ENCODE peak calls at places on chromosomes 5 and 9, in nine cellular contexts. C is PC-9, T is stomach, U is RWPE1, J is AG04450, Z is sigmoid colon, E is OCI-LY7, F is brain microvascular endothelial cell, Q is heart left ventricle. G is an unnamed sample.

GRCh38 chr9:18379073-18379811 is 94.7 kb upstream of the ADAMTSL1 start:
- DNase-seq in C (peak), T (no peak), U (peak), J (peak), Z (no peak), E (no peak), F (peak), Q (no peak), G (peak)

GRCh38 chr5:65062684-65063083 is 294.0 kb downstream of the CWC27 start:
- DNase-seq in C (no peak), T (no peak), U (peak), J (peak), Z (peak), E (no peak), F (peak), Q (no peak), G (peak)

GRCh38 chr5:95843733-95844223 is 21.3 kb upstream of the GLRX start:
- DNase-seq in C (peak), T (peak), U (no peak), J (no peak), Z (no peak), E (no peak), F (no peak), Q (no peak), G (no peak)

GRCh38 chr5:9932770-9933169 is 302.6 kb upstream of the TAS2R1 start:
- DNase-seq in C (no peak), T (no peak), U (no peak), J (peak), Z (no peak), E (no peak), F (peak), Q (no peak), G (peak)

GRCh38 chr5:151896041-151896691 is 28.5 kb downstream of the GLRA1 start:
- DNase-seq in C (no peak), T (no peak), U (peak), J (no peak), Z (no peak), E (no peak), F (peak), Q (no peak), G (peak)

GRCh38 chr5:79459626-79460025 is 54.3 kb downstream of the HOMER1 start:
- DNase-seq in C (no peak), T (no peak), U (no peak), J (no peak), Z (no peak), E (no peak), F (no peak), Q (no peak), G (no peak)

GRCh38 chr9:129437626-129438323 is 183.1 kb downstream of the C9orf50 start:
- DNase-seq in C (no peak), T (no peak), U (no peak), J (no peak), Z (peak), E (no peak), F (no peak), Q (no peak), G (no peak)

GRCh38 chr5:107418071-107418470 is 252.7 kb downstream of the EFNA5 start:
- DNase-seq in C (no peak), T (no peak), U (no peak), J (no peak), Z (no peak), E (no peak), F (no peak), Q (no peak), G (no peak)

GRCh38 chr9:132162764-132163456 is 1.1 kb downstream of the NTNG2 start:
- DNase-seq in C (no peak), T (no peak), U (no peak), J (no peak), Z (no peak), E (no peak), F (no peak), Q (peak), G (no peak)

GRCh38 chr5:15385037-15385436 is 114.9 kb upstream of the FBXL7 start:
- DNase-seq in C (no peak), T (no peak), U (no peak), J (no peak), Z (no peak), E (no peak), F (no peak), Q (no peak), G (no peak)

GRCh38 chr5:133343196-133343595 is 269.1 kb downstream of the FSTL4 start:
- DNase-seq in C (no peak), T (no peak), U (no peak), J (no peak), Z (peak), E (no peak), F (no peak), Q (no peak), G (no peak)

DNA sequence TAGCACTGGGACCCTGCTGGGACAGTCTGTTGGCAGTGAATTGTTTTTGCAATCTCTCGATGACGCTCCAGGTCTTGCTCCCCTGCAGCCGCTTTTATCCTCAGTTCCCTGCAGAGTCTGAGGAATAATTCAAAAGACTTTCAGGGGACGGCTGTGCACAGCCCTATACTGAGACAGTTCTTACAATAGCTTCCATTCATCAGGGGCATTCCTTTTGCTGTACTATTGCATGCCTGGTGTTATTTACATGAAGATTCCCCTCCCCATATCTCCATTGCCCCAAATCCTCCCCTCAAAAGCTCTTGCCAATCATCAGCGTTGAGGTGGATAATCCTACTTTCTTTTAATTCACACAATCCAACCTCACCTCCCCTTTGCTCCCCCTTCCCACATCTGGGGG is 163.3 kb upstream of the WWC1 start:
- DNase-seq in C (no peak), T (no peak), U (no peak), J (no peak), Z (no peak), E (no peak), F (no peak), Q (no peak), G (no peak)
- H3K27ac ChIP-seq in C (no peak), T (no peak), U (no peak), J (no peak), Z (no peak), E (no peak), F (no peak), Q (no peak), G (no peak)

GRCh38 chr5:28810751-28811136 is 1772.4 kb upstream of the CDH9 start:
- DNase-seq in C (no peak), T (no peak), U (no peak), J (no peak), Z (no peak), E (no peak), F (no peak), Q (no peak), G (no peak)
- TF ChIP-seq CTCF in C (peak), T (no peak), U (no peak), J (no peak), Z (no peak), E (no peak), F (peak), Q (no peak), G (no peak)

GRCh38 chr9:33013962-33014664 is 11.0 kb upstream of the DNAJA1 start:
- DNase-seq in C (no peak), T (no peak), U (no peak), J (no peak), Z (no peak), E (no peak), F (no peak), Q (no peak), G (no peak)
- H3K27ac ChIP-seq in C (no peak), T (no peak), U (no peak), J (no peak), Z (no peak), E (no peak), F (no peak), Q (no peak), G (no peak)

GRCh38 chr5:141997358-141998006 is 15.3 kb downstream of the GNPDA1 start:
- DNase-seq in C (no peak), T (no peak), U (no peak), J (no peak), Z (no peak), E (no peak), F (no peak), Q (no peak), G (no peak)
- TF ChIP-seq CTCF in C (no peak), T (no peak), U (no peak), J (no peak), Z (no peak), E (no peak), F (no peak), Q (no peak), G (no peak)

GRCh38 chr5:149217096-149217801 is 54.4 kb upstream of the AFAP1L1 start:
- DNase-seq in C (no peak), T (no peak), U (no peak), J (no peak), Z (no peak), E (no peak), F (no peak), Q (peak), G (no peak)
- H3K27ac ChIP-seq in C (no peak), T (no peak), U (no peak), J (no peak), Z (no peak), E (no peak), F (no peak), Q (peak), G (no peak)

GRCh38 chr5:135979510-135979909 is 24.7 kb upstream of the LECT2 start:
- DNase-seq in C (no peak), T (no peak), U (no peak), J (peak), Z (no peak), E (no peak), F (peak), Q (no peak), G (no peak)

GRCh38 chr5:135976216-135976615 is 21.4 kb upstream of the LECT2 start:
- DNase-seq in C (no peak), T (no peak), U (no peak), J (no peak), Z (no peak), E (no peak), F (no peak), Q (no peak), G (no peak)

GRCh38 chr5:135978212-135978631 is 23.4 kb upstream of the LECT2 start:
- DNase-seq in C (no peak), T (no peak), U (no peak), J (no peak), Z (no peak), E (no peak), F (no peak), Q (no peak), G (no peak)

GRCh38 chr5:135978993-135979392 is 24.2 kb upstream of the LECT2 start:
- DNase-seq in C (no peak), T (no peak), U (no peak), J (no peak), Z (no peak), E (no peak), F (no peak), Q (no peak), G (no peak)

GRCh38 chr5:135977375-135977928 is 22.7 kb upstream of the LECT2 start:
- DNase-seq in C (peak), T (peak), U (no peak), J (no peak), Z (peak), E (peak), F (peak), Q (peak), G (peak)
- TF ChIP-seq CTCF in C (no peak), T (peak), U (no peak), J (peak), Z (no peak), E (peak), F (peak), Q (peak), G (peak)

DNA sequence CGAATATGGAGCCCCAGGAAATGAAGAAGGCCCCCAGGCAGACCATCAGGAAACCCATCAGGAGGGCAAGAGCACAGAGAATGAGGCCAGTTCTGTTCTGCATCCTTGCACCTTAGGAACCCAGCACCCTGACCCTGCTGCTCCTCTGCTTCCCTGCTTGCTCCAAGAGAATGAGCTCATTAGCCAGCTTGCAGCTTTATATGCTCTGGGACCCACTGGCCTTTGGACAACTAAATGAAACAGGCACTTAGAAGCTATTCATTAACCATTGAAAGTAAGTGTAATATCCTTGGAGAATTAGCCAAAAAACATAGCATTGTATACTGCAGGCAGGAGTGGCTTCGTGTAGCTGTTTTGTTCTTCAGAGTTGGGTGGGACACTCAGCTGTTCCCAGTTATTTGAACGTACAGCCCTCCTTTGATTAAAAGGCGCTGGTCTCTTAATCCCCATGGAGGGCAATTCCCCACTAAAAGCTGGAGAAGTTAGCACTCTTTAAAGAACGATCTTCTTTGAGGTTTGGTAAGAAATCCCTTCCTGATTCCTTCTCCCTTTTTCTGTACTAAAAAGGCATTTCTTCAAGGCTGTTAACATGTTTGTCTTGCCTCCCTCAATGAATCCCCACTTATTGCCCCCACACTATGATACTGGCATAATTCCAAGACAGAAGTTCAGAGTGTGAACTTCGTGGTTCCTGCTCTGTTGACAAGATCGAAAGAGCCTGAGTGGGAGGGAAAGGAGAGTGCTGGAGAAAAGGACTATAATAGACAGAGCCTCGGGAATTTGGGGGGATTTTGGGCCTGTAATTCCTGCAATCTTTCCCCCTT is at the start of gene TMEM252:
- DNase-seq in C (no peak), T (no peak), U (no peak), J (no peak), Z (no peak), E (no peak), F (no peak), Q (no peak), G (no peak)
- H3K27ac ChIP-seq in C (no peak), T (no peak), U (no peak), J (no peak), Z (peak), E (no peak), F (no peak), Q (peak), G (no peak)

GRCh38 chr5:53436480-53437191 is 43.8 kb upstream of the FST start:
- DNase-seq in C (no peak), T (no peak), U (no peak), J (no peak), Z (no peak), E (no peak), F (no peak), Q (no peak), G (no peak)

GRCh38 chr5:53434566-53434965 is 45.9 kb upstream of the FST start:
- DNase-seq in C (no peak), T (no peak), U (no peak), J (no peak), Z (no peak), E (no peak), F (no peak), Q (no peak), G (no peak)

GRCh38 chr5:53442946-53443345 is 37.5 kb upstream of the FST start:
- DNase-seq in C (no peak), T (no peak), U (no peak), J (no peak), Z (no peak), E (no peak), F (no peak), Q (no peak), G (no peak)

GRCh38 chr5:53438079-53438478 is 42.4 kb upstream of the FST start:
- DNase-seq in C (no peak), T (no peak), U (no peak), J (no peak), Z (no peak), E (no peak), F (no peak), Q (no peak), G (no peak)

GRCh38 chr5:53438486-53439472 is 41.6 kb upstream of the FST start:
- DNase-seq in C (no peak), T (no peak), U (peak), J (no peak), Z (no peak), E (no peak), F (peak), Q (no peak), G (peak)
- TF ChIP-seq CTCF in C (no peak), T (no peak), U (no peak), J (no peak), Z (no peak), E (no peak), F (peak), Q (no peak), G (no peak)